ENCODE peak calls at places on chromosomes 5 and 9, in ten cellular contexts. M, N, J, V, S, R, X, W, A and Y are unnamed samples. For H3K4me1 and H3K9me3, the result is how much of the 10 kb centered on the place peaks cover.

GRCh38 chr9:126440042-126440441 is 113.4 kb downstream of the MVB12B start:
- DNase-seq in M (no peak), N (no peak), J (no peak), V (no peak), S (no peak), R (no peak), X (no peak), W (no peak), A (no peak), Y (no peak)

GRCh38 chr5:157358871-157359270 is 92.9 kb downstream of the CYFIP2 start:
- DNase-seq in M (no peak), N (no peak), J (no peak), V (no peak), S (no peak), R (no peak), X (no peak), W (no peak), A (no peak), Y (no peak)

GRCh38 chr5:129771058-129771838 is 23.4 kb downstream of the MINAR2 start:
- DNase-seq in M (no peak), N (peak), J (no peak), V (peak), S (no peak), R (peak), X (no peak), W (no peak), A (peak), Y (peak)

GRCh38 chr9:71863652-71864051 is 47.3 kb downstream of the ABHD17B start:
- DNase-seq in M (no peak), N (no peak), J (no peak), V (peak), S (no peak), R (no peak), X (no peak), W (no peak), A (no peak), Y (no peak)

GRCh38 chr9:101065930-101066329 is 37.4 kb downstream of the PLPPR1 start:
- DNase-seq in M (no peak), N (no peak), J (no peak), V (no peak), S (no peak), R (no peak), X (no peak), W (no peak), A (no peak), Y (no peak)

GRCh38 chr9:103037508-103038477 is 42.7 kb downstream of the CYLC2 start:
- DNase-seq in M (peak), N (peak), J (peak), V (no peak), S (no peak), R (no peak), X (peak), W (peak), A (no peak), Y (peak)

GRCh38 chr9:79611091-79611614 is 39.4 kb downstream of the TLE4 start:
- DNase-seq in M (no peak), N (no peak), J (no peak), V (peak), S (no peak), R (no peak), X (no peak), W (no peak), A (peak), Y (peak)

GRCh38 chr5:134521831-134522230 is 3.6 kb upstream of the JADE2 start:
- DNase-seq in M (no peak), N (no peak), J (no peak), V (no peak), S (no peak), R (no peak), X (no peak), W (no peak), A (no peak), Y (no peak)

GRCh38 chr9:122186301-122186700 is 26.6 kb downstream of the MORN5 start:
- DNase-seq in M (peak), N (no peak), J (no peak), V (no peak), S (no peak), R (no peak), X (no peak), W (no peak), A (no peak), Y (no peak)

DNA sequence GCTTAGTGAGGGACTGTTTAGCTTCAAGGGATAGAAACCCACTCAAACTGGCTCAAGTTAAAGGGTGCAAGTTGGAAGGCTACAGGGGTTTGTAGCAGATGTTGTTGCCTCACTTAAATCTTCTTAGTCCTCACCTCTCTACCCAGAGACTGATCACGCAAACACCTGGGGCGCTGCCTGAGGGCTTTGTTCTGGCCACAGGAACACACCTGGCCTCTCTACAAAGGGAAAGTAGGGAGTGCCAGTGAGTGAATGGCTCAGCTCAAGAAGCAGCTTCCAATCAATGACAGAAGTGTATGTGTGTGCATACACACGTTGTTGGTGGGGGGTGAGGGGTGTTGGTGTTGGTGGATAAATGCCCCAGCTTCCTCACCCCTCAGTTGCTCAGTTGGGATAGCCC is 30.7 kb upstream of the CTNNA1 start:
- DNase-seq in M (no peak), N (no peak), J (no peak), V (no peak), S (peak), R (no peak), X (no peak), W (no peak), A (no peak), Y (no peak)
- H3K4me1 ChIP-seq in M (under half), N (under half), J (under half), V (under half), S (under half), R (under half), X (under half), W (under half), A (under half), Y (under half)

DNA sequence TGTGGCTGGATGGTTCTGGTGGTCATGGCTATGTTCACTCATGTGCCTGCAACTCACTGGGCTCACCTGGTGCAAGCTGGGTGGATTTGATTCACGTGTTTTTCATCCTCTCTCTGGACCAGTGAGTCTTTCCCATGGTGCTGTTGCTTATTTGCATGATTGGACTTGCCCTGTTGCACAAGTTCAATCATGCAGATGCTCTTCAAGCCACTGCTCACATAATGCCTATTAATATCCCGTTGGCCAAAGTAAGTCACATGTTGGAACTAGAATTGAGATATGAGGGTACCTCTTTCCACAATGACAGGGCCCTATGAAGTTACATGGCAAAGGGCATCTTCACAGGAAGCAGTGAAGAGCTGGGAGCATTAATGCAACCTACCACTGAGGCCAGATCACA is 26.5 kb upstream of the MROH2B start:
- DNase-seq in M (no peak), N (no peak), J (no peak), V (no peak), S (no peak), R (no peak), X (no peak), W (no peak), A (no peak), Y (no peak)
- H3K9me3 ChIP-seq in M (under half), N (under half), J (under half), V (under half), S (under half), R (under half), X (under half), W (under half), A (under half), Y (under half)

DNA sequence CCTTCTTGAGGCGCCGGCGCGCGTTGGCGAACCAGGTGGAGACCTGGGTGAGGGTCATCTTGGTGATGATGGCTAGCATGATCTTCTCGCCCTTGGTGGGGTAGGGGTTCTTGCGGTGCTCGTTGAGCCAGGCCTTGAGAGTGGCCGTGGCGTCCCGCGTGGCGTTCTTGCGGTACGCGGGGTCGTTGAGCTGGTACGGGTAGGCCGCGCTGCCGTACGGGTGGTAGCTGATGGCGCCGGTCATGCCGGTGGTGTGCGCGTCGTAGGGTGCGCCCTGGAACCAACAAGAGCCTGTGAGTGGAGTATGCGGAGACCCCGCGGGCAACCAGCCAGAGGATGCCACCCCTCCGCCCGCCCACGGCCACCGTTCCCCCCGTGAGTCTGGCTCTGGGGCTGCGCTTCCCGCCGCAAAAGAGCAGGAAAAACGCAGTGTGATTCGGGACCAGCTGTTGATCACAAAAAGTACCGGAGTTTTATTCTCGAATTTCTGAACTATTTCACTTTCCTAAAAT is 1.9 kb downstream of the IRX2 start:
- DNase-seq in M (no peak), N (no peak), J (no peak), V (no peak), S (peak), R (no peak), X (no peak), W (no peak), A (no peak), Y (no peak)
- H3K4me3 ChIP-seq in M (no peak), N (no peak), J (no peak), V (peak), S (peak), R (no peak), X (no peak), W (peak), A (no peak), Y (peak)

DNA sequence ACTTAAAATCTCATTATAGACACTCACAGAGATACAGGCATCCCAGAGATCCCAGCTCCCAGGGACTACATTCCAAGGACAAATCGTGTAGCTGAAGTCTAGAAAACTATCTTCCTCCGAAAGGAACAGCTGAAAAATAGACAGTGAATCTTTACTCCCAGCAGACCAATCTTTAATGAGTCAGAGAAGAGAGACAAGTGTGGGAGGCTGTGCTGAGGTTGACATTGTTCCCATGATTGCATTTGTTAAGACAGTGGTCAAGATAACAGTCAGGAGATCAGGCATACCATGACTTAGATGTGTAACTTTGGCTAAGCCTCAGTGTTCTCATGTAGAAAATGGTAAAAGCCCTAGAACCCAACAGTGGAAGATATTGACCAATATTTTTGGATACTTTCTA is 120.7 kb downstream of the PAPPA start:
- DNase-seq in M (no peak), N (no peak), J (no peak), V (no peak), S (no peak), R (no peak), X (no peak), W (no peak), A (no peak), Y (no peak)
- H3K4me1 ChIP-seq in M (under half), N (under half), J (under half), V (under half), S (under half), R (under half), X (under half), W (under half), A (under half), Y (under half)

GRCh38 chr9:118029425-118029824 is 325.2 kb downstream of the TLR4 start:
- DNase-seq in M (no peak), N (no peak), J (no peak), V (no peak), S (no peak), R (no peak), X (no peak), W (no peak), A (no peak), Y (no peak)
- H3K9me3 ChIP-seq in M (under half), N (under half), J (under half), V (under half), S (under half), R (under half), X (under half), W (under half), A (under half), Y (under half)

GRCh38 chr5:72377920-72378635 is 57.9 kb downstream of the PTCD2 start:
- DNase-seq in M (no peak), N (no peak), J (no peak), V (peak), S (no peak), R (no peak), X (no peak), W (peak), A (no peak), Y (no peak)
- H3K4me3 ChIP-seq in M (no peak), N (no peak), J (no peak), V (no peak), S (no peak), R (no peak), X (no peak), W (no peak), A (no peak), Y (no peak)

GRCh38 chr5:177428574-177429217 is 2.2 kb downstream of the GRK6 start:
- DNase-seq in M (peak), N (no peak), J (no peak), V (no peak), S (no peak), R (no peak), X (peak), W (no peak), A (no peak), Y (no peak)
- H3K4me1 ChIP-seq in M (half or more), N (under half), J (half or more), V (under half), S (half or more), R (half or more), X (under half), W (half or more), A (under half), Y (under half)

GRCh38 chr9:96089425-96089824 is 212.6 kb downstream of the HSD17B3 start:
- DNase-seq in M (no peak), N (no peak), J (no peak), V (no peak), S (no peak), R (no peak), X (no peak), W (no peak), A (no peak), Y (no peak)
- H3K9me3 ChIP-seq in M (under half), N (under half), J (under half), V (under half), S (under half), R (under half), X (under half), W (under half), A (under half), Y (under half)

GRCh38 chr9:88651682-88652633 is 117.0 kb downstream of the NXNL2 start:
- DNase-seq in M (no peak), N (peak), J (peak), V (peak), S (peak), R (no peak), X (peak), W (peak), A (no peak), Y (peak)
- H3K4me3 ChIP-seq in M (no peak), N (no peak), J (no peak), V (no peak), S (no peak), R (no peak), X (no peak), W (no peak), A (no peak), Y (no peak)